ENCODE peak calls at places on chromosomes 1 and 21, in nine cellular contexts. L, Z, Y, P, R, I, K, Q and U are unnamed samples.
A peak's percentile ranks its signal among the peaks of the same experiment; 100 is the strongest.

GRCh38 chr21:41857771-41858300 is 21.3 kb downstream of the PRDM15 start:
- DNase-seq in L (no peak), Z (no peak), Y (no peak), P (no peak), R (no peak), I (no peak), K (no peak), Q (no peak), U (no peak)

GRCh38 chr1:46370214-46370633 is 23.9 kb upstream of the FAAH start:
- DNase-seq in L (no peak), Z (no peak), Y (peak; percentile 74), P (peak; percentile 60), R (peak; percentile 68), I (peak; percentile 13), K (no peak), Q (no peak), U (no peak)

GRCh38 chr1:111448482-111448917 is 556 bp downstream of the WDR77 start:
- DNase-seq in L (no peak), Z (no peak), Y (peak; percentile 51), P (peak; percentile 24), R (no peak), I (peak; percentile 45), K (no peak), Q (no peak), U (no peak)

GRCh38 chr1:87329051-87329755 is 523 bp downstream of the LMO4 start:
- DNase-seq in L (peak; percentile 46), Z (peak; percentile 39), Y (peak; percentile 49), P (peak; percentile 51), R (peak; percentile 56), I (peak; percentile 74), K (peak; percentile 50), Q (peak; percentile 13), U (peak; percentile 13)

GRCh38 chr1:211714154-211714553 is 38.7 kb upstream of the NEK2 start:
- DNase-seq in L (no peak), Z (no peak), Y (no peak), P (no peak), R (no peak), I (no peak), K (no peak), Q (no peak), U (no peak)

GRCh38 chr1:101262601-101263348 is 26.0 kb downstream of the S1PR1 start:
- DNase-seq in L (no peak), Z (no peak), Y (no peak), P (no peak), R (no peak), I (peak; percentile 32), K (no peak), Q (no peak), U (peak; percentile 16)

GRCh38 chr1:235883261-235883927 is 16.7 kb upstream of the LYST start:
- DNase-seq in L (peak; percentile 85), Z (no peak), Y (peak; percentile 68), P (peak; percentile 98), R (peak; percentile 92), I (peak; percentile 95), K (peak; percentile 70), Q (no peak), U (no peak)

GRCh38 chr1:27451346-27451745 is 38.6 kb downstream of the WASF2 start:
- DNase-seq in L (no peak), Z (no peak), Y (no peak), P (no peak), R (no peak), I (no peak), K (no peak), Q (no peak), U (no peak)

GRCh38 chr1:43537423-43538142 is 6.9 kb downstream of the PTPRF start:
- DNase-seq in L (no peak), Z (no peak), Y (peak; percentile 38), P (no peak), R (peak; percentile 89), I (no peak), K (no peak), Q (no peak), U (no peak)